ENCODE peak calls at places on chromosomes 6 and 20, in eight cellular contexts. S is DMS153, K is left colon, D is midbrain, P is NCI-H226, Z is BJ, V is memory B cell, H is nephron progenitor cell. A is an unnamed sample.

GRCh38 chr6:36224918-36225461 is 28.4 kb downstream of the BRPF3 start:
- DNase-seq in D (no peak), V (no peak), P (no peak), Z (no peak), S (no peak), K (no peak), H (no peak), A (no peak)

GRCh38 chr6:18308070-18308735 is 43.9 kb upstream of the DEK start:
- DNase-seq in P (peak), S (no peak), H (no peak), V (no peak), D (no peak), Z (peak), K (no peak), A (no peak)

GRCh38 chr20:11331096-11331495 is 586.6 kb upstream of the BTBD3 start:
- DNase-seq in H (no peak), V (no peak), D (no peak), K (no peak), Z (no peak), P (no peak), S (no peak), A (no peak)

GRCh38 chr20:20364747-20365558 is 3.0 kb upstream of the INSM1 start:
- DNase-seq in P (no peak), V (no peak), S (no peak), K (no peak), Z (no peak), H (peak), D (no peak), A (no peak)

GRCh38 chr6:130183271-130184222 is 39.2 kb downstream of the SAMD3 start:
- DNase-seq in K (no peak), D (no peak), H (no peak), Z (no peak), V (no peak), S (no peak), P (no peak), A (no peak)

GRCh38 chr6:32825966-32826365 is 9.2 kb upstream of the HLA-DOB start:
- DNase-seq in S (no peak), D (peak), H (no peak), K (no peak), Z (peak), V (no peak), P (peak), A (no peak)

GRCh38 chr6:43924222-43924702 is 154.3 kb downstream of the VEGFA start:
- DNase-seq in Z (no peak), V (no peak), K (no peak), S (no peak), H (no peak), D (no peak), P (no peak), A (no peak)

GRCh38 chr6:107731422-107732319 is 92.4 kb downstream of the SCML4 start:
- DNase-seq in D (no peak), V (no peak), K (peak), Z (no peak), H (peak), P (no peak), S (no peak), A (no peak)

GRCh38 chr6:13953061-13953705 is 28.4 kb downstream of the RNF182 start:
- DNase-seq in S (no peak), V (no peak), H (no peak), D (no peak), K (no peak), P (peak), Z (peak), A (no peak)

A was measured in NCI-H1694.